ENCODE peak calls at places on chromosomes 4 and X, in nine cellular contexts. B is glutamatergic neuron; H is ovary; Z is T-helper 22 cell; X is heart right ventricle; N is NCI-H345; L is Calu3; A is activated T-cell treated with anti-CD3 and anti-CD28 coated beads, Interleukin-2, amount 50 U/mL, for 1 hour; T is GM12891. S is an unnamed sample.

GRCh38 chr4:29560452-29560851 is 1159.7 kb upstream of the PCDH7 start:
- DNase-seq in B (no peak), H (no peak), Z (no peak), X (no peak), N (no peak), L (no peak), A (no peak), T (no peak), S (no peak)

GRCh38 chr4:55503164-55503563 is 43.5 kb downstream of the CLOCK start:
- DNase-seq in B (no peak), H (no peak), Z (no peak), X (no peak), N (no peak), L (no peak), A (no peak), T (no peak), S (no peak)

GRCh38 chr4:169160825-169161224 is 109.9 kb downstream of the SH3RF1 start:
- DNase-seq in B (no peak), H (no peak), Z (no peak), X (no peak), N (no peak), L (no peak), A (no peak), T (no peak), S (no peak)

GRCh38 chr4:55396305-55397023 is 707 bp downstream of the TMEM165 start:
- DNase-seq in B (peak; percentile 72), H (peak; percentile 64), Z (peak; percentile 1), X (peak; percentile 60), N (peak; percentile 14), L (peak; percentile 40), A (peak; percentile 48), T (peak; percentile 30), S (peak; percentile 65)

GRCh38 chrX:43526206-43526605 is 129.9 kb upstream of the MAOA start:
- DNase-seq in B (no peak), H (no peak), Z (no peak), X (no peak), N (no peak), L (no peak), A (no peak), T (no peak), S (no peak)

GRCh38 chr4:2436301-2436700 is 17.5 kb downstream of the CFAP99 start:
- DNase-seq in B (no peak), H (no peak), Z (no peak), X (no peak), N (no peak), L (no peak), A (no peak), T (no peak), S (peak; percentile 60)

GRCh38 chr4:24659241-24659961 is 75.0 kb upstream of the DHX15 start:
- DNase-seq in B (no peak), H (no peak), Z (no peak), X (no peak), N (peak; percentile 85), L (no peak), A (no peak), T (no peak), S (no peak)

GRCh38 chrX:68396953-68397352 is 36.3 kb downstream of the OPHN1 start:
- DNase-seq in B (no peak), H (no peak), Z (no peak), X (no peak), N (no peak), L (no peak), A (no peak), T (no peak), S (no peak)

GRCh38 chr4:110164251-110164650 is 34.2 kb downstream of the ELOVL6 start:
- DNase-seq in B (no peak), H (no peak), Z (no peak), X (no peak), N (no peak), L (no peak), A (no peak), T (no peak), S (no peak)

GRCh38 chrX:48975541-48975940 is 3.9 kb upstream of the KCND1 start:
- DNase-seq in B (no peak), H (no peak), Z (no peak), X (no peak), N (no peak), L (no peak), A (no peak), T (no peak), S (no peak)

GRCh38 chrX:10722804-10723364 is 102.5 kb upstream of the MID1 start:
- DNase-seq in B (peak; percentile 48), H (peak; percentile 75), Z (no peak), X (no peak), N (peak; percentile 53), L (peak; percentile 66), A (no peak), T (peak; percentile 11), S (no peak)

GRCh38 chr4:6269651-6270511 is at the start of gene WFS1:
- DNase-seq in B (peak; percentile 100), H (peak; percentile 99), Z (peak; percentile 91), X (peak; percentile 99), N (peak; percentile 96), L (peak; percentile 95), A (peak; percentile 98), T (peak; percentile 100), S (peak; percentile 99)

S was measured in Peyer's patch.